ENCODE peak calls at places on chromosomes 5 and 9, in four cellular contexts. One of them, this sample, is unnamed.

GRCh38 chr9:27382989-27383388 is 86.0 kb upstream of the EQTN start:
- DNase-seq in dorsolateral prefrontal cortex: no peak
- DNase-seq in uterus: no peak
- DNase-seq in transverse colon: no peak
- DNase-seq in this sample: no peak

GRCh38 chr5:125607018-125607417 is 816.2 kb upstream of the GRAMD2B start:
- DNase-seq in dorsolateral prefrontal cortex: no peak
- DNase-seq in uterus: no peak
- DNase-seq in transverse colon: no peak
- DNase-seq in this sample: no peak

GRCh38 chr9:129557192-129558036 is 63.5 kb downstream of the C9orf50 start:
- DNase-seq in dorsolateral prefrontal cortex: no peak
- DNase-seq in uterus: no peak
- DNase-seq in transverse colon: no peak
- DNase-seq in this sample: peak

GRCh38 chr5:152503206-152503605 is 98.1 kb upstream of the NMUR2 start:
- DNase-seq in dorsolateral prefrontal cortex: no peak
- DNase-seq in uterus: no peak
- DNase-seq in transverse colon: no peak
- DNase-seq in this sample: no peak

GRCh38 chr5:32144637-32145207 is 29.4 kb downstream of the GOLPH3 start:
- DNase-seq in dorsolateral prefrontal cortex: no peak
- DNase-seq in uterus: no peak
- DNase-seq in transverse colon: no peak
- DNase-seq in this sample: no peak

GRCh38 chr5:154783774-154784460 is 28.7 kb downstream of the LARP1 start:
- DNase-seq in dorsolateral prefrontal cortex: no peak
- DNase-seq in uterus: no peak
- DNase-seq in transverse colon: no peak
- DNase-seq in this sample: no peak

GRCh38 chr5:93622240-93622885 is 39.3 kb downstream of the NR2F1 start:
- DNase-seq in dorsolateral prefrontal cortex: peak
- DNase-seq in uterus: peak
- DNase-seq in transverse colon: no peak
- DNase-seq in this sample: no peak

GRCh38 chr5:135024956-135025729 is 8.9 kb downstream of the PITX1 start:
- DNase-seq in dorsolateral prefrontal cortex: no peak
- DNase-seq in uterus: no peak
- DNase-seq in transverse colon: no peak
- DNase-seq in this sample: no peak

GRCh38 chr9:22279621-22280020 is 167.0 kb upstream of the DMRTA1 start:
- DNase-seq in dorsolateral prefrontal cortex: no peak
- DNase-seq in uterus: no peak
- DNase-seq in transverse colon: no peak
- DNase-seq in this sample: no peak

GRCh38 chr5:3601929-3602712 is 6.5 kb downstream of the IRX1 start:
- DNase-seq in dorsolateral prefrontal cortex: no peak
- DNase-seq in uterus: no peak
- DNase-seq in transverse colon: no peak
- DNase-seq in this sample: no peak

GRCh38 chr5:41416336-41416735 is 94.1 kb downstream of the PLCXD3 start:
- DNase-seq in dorsolateral prefrontal cortex: peak
- DNase-seq in uterus: no peak
- DNase-seq in transverse colon: no peak
- DNase-seq in this sample: no peak

GRCh38 chr5:6889030-6889429 is 175.8 kb downstream of the TENT4A start:
- DNase-seq in dorsolateral prefrontal cortex: no peak
- DNase-seq in uterus: no peak
- DNase-seq in transverse colon: no peak
- DNase-seq in this sample: no peak

GRCh38 chr5:3827624-3828023 is 232.0 kb downstream of the IRX1 start:
- DNase-seq in dorsolateral prefrontal cortex: no peak
- DNase-seq in uterus: no peak
- DNase-seq in transverse colon: no peak
- DNase-seq in this sample: no peak

GRCh38 chr5:105812356-105812755 is 1858.4 kb downstream of the EFNA5 start:
- DNase-seq in dorsolateral prefrontal cortex: no peak
- DNase-seq in uterus: no peak
- DNase-seq in transverse colon: no peak
- DNase-seq in this sample: no peak

GRCh38 chr5:76716456-76717157 is 681 bp downstream of the F2R start:
- DNase-seq in dorsolateral prefrontal cortex: no peak
- DNase-seq in uterus: no peak
- DNase-seq in transverse colon: no peak
- DNase-seq in this sample: no peak

GRCh38 chr5:178130576-178131445 is at the start of gene RMND5B:
- DNase-seq in dorsolateral prefrontal cortex: peak
- DNase-seq in uterus: peak
- DNase-seq in transverse colon: peak
- DNase-seq in this sample: peak

GRCh38 chr5:55517804-55518203 is 17.0 kb downstream of the PLPP1 start:
- DNase-seq in dorsolateral prefrontal cortex: no peak
- DNase-seq in uterus: no peak
- DNase-seq in transverse colon: peak
- DNase-seq in this sample: no peak

GRCh38 chr9:134918646-134919045 is 934 bp upstream of the FCN1 start:
- DNase-seq in dorsolateral prefrontal cortex: no peak
- DNase-seq in uterus: no peak
- DNase-seq in transverse colon: no peak
- DNase-seq in this sample: no peak

GRCh38 chr5:79011219-79011836 is 26.2 kb upstream of the ARSB start:
- DNase-seq in dorsolateral prefrontal cortex: no peak
- DNase-seq in uterus: no peak
- DNase-seq in transverse colon: no peak
- DNase-seq in this sample: no peak

GRCh38 chr9:126705311-126705766 is 91.6 kb downstream of the LMX1B start:
- DNase-seq in dorsolateral prefrontal cortex: peak
- DNase-seq in uterus: peak
- DNase-seq in transverse colon: peak
- DNase-seq in this sample: peak

GRCh38 chr9:17520264-17521058 is 58.4 kb upstream of the SH3GL2 start:
- DNase-seq in dorsolateral prefrontal cortex: no peak
- DNase-seq in uterus: no peak
- DNase-seq in transverse colon: no peak
- DNase-seq in this sample: no peak

GRCh38 chr5:149959406-149960236 is 937 bp upstream of the SLC26A2 start:
- DNase-seq in dorsolateral prefrontal cortex: no peak
- DNase-seq in uterus: no peak
- DNase-seq in transverse colon: no peak
- DNase-seq in this sample: no peak

GRCh38 chr9:36779582-36779981 is 206.9 kb downstream of the MELK start:
- DNase-seq in dorsolateral prefrontal cortex: peak
- DNase-seq in uterus: no peak
- DNase-seq in transverse colon: no peak
- DNase-seq in this sample: no peak

GRCh38 chr5:64505769-64506566 is at the start of gene RGS7BP:
- DNase-seq in dorsolateral prefrontal cortex: peak
- DNase-seq in uterus: peak
- DNase-seq in transverse colon: no peak
- DNase-seq in this sample: peak

GRCh38 chr9:109143881-109144562 is 23.0 kb downstream of the FRRS1L start:
- DNase-seq in dorsolateral prefrontal cortex: no peak
- DNase-seq in uterus: no peak
- DNase-seq in transverse colon: no peak
- DNase-seq in this sample: no peak

GRCh38 chr5:38455797-38456330 is 100.6 kb downstream of the LIFR start:
- DNase-seq in dorsolateral prefrontal cortex: no peak
- DNase-seq in uterus: no peak
- DNase-seq in transverse colon: no peak
- DNase-seq in this sample: no peak

GRCh38 chr9:89362647-89363310 is 44.5 kb downstream of the SECISBP2 start:
- DNase-seq in dorsolateral prefrontal cortex: no peak
- DNase-seq in uterus: no peak
- DNase-seq in transverse colon: no peak
- DNase-seq in this sample: no peak

DNA sequence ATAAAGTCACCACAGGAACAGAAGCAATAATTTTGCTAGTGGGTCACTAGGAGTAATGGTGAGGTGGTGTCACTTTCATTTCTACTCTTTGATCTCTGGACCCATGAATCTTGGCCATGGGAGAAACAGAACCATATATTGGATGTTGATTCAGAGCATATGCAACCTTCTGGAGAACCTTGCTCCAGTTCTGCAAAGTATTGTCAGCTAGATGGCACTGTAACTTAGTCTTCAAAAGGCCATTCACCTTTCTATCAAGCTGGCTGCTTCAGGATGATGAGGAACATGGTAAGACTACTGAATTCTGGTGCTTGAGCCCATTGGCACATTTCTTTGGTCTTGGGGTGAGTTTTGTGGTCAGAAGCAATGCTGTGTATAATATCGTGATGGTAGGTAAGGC is 129.1 kb upstream of the FBN2 start:
- DNase-seq in dorsolateral prefrontal cortex: no peak
- DNase-seq in uterus: no peak
- DNase-seq in transverse colon: no peak
- DNase-seq in this sample: no peak
- TF ChIP-seq CTCF in dorsolateral prefrontal cortex: peak
- TF ChIP-seq CTCF in uterus: no peak
- TF ChIP-seq CTCF in transverse colon: no peak
- TF ChIP-seq CTCF in this sample: no peak

GRCh38 chr9:136703231-136703870 is 9.0 kb upstream of the DIPK1B start:
- DNase-seq in dorsolateral prefrontal cortex: no peak
- DNase-seq in uterus: no peak
- DNase-seq in transverse colon: no peak
- DNase-seq in this sample: no peak

GRCh38 chr9:136701665-136702048 is 10.7 kb upstream of the DIPK1B start:
- DNase-seq in dorsolateral prefrontal cortex: no peak
- DNase-seq in uterus: no peak
- DNase-seq in transverse colon: no peak
- DNase-seq in this sample: no peak

GRCh38 chr9:136698681-136699246 is 11.5 kb upstream of the AGPAT2 start:
- DNase-seq in dorsolateral prefrontal cortex: no peak
- DNase-seq in uterus: no peak
- DNase-seq in transverse colon: no peak
- DNase-seq in this sample: no peak

GRCh38 chr9:136700309-136700708 is 12.1 kb upstream of the DIPK1B start:
- DNase-seq in dorsolateral prefrontal cortex: no peak
- DNase-seq in uterus: no peak
- DNase-seq in transverse colon: no peak
- DNase-seq in this sample: no peak

DNA sequence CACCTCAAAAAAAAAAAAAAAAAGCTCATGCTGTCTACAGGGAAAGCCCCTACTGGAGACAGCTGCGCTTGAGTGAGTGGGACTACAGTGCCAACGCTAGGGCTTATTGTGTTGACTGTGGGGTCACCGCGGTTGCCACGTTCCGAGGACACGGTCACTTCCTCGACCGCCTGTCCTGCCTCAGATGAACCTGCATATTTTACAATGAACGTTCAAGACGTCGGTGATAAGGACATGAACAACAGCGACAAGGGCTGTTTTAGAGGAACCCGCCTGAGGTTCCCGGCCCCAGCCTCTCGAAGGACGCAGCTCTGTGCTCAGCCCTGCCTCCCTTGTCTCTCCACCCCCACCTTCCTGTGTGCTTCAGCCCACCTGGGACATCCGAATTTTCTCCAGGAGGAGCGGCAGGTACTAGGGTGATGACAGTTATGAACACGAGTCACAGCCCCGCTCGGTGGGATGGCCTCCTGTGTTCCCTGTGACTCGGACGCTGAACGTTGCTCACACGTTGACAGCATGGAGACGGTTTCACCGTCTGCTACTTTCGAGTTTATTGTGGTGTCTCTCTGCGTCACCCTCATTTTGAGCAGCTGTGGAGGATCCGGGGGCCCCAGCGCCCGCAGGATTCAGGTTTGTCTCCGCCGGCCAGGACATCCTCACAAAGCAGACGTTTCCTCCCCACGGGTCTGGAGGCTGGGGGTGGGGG is 11.3 kb upstream of the DIPK1B start:
- DNase-seq in dorsolateral prefrontal cortex: no peak
- DNase-seq in uterus: no peak
- DNase-seq in transverse colon: peak
- DNase-seq in this sample: no peak
- H3K4me3 ChIP-seq in dorsolateral prefrontal cortex: no peak
- H3K4me3 ChIP-seq in uterus: no peak
- H3K4me3 ChIP-seq in transverse colon: no peak
- H3K4me3 ChIP-seq in this sample: no peak

GRCh38 chr5:52491829-52492217 is 295.9 kb upstream of the ITGA1 start:
- DNase-seq in dorsolateral prefrontal cortex: no peak
- DNase-seq in uterus: no peak
- DNase-seq in transverse colon: no peak
- DNase-seq in this sample: no peak
- H3K27ac ChIP-seq in dorsolateral prefrontal cortex: no peak
- H3K27ac ChIP-seq in uterus: no peak
- H3K27ac ChIP-seq in transverse colon: no peak
- H3K27ac ChIP-seq in this sample: no peak

DNA sequence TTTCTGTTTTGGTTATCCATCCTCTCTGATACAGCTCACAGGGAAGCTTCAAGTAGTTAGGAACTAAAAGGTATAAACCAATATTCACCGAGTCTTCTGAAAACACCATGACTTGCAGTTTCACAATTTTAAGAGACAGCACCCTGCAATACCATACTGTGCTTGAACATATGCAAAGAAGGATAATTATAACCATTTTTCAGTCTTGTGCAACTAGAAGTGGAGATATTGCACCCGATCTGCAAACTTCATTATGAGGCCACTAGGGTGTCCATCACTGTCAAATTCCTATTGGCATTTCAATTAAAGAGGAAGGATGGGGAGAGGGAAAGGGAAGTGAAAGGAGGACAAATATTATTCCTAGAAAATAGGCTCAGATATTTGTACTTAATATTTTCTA is 32.4 kb upstream of the CEP120 start:
- DNase-seq in dorsolateral prefrontal cortex: no peak
- DNase-seq in uterus: no peak
- DNase-seq in transverse colon: no peak
- DNase-seq in this sample: no peak
- TF ChIP-seq CTCF in dorsolateral prefrontal cortex: no peak
- TF ChIP-seq CTCF in uterus: no peak
- TF ChIP-seq CTCF in transverse colon: no peak
- TF ChIP-seq CTCF in this sample: no peak

DNA sequence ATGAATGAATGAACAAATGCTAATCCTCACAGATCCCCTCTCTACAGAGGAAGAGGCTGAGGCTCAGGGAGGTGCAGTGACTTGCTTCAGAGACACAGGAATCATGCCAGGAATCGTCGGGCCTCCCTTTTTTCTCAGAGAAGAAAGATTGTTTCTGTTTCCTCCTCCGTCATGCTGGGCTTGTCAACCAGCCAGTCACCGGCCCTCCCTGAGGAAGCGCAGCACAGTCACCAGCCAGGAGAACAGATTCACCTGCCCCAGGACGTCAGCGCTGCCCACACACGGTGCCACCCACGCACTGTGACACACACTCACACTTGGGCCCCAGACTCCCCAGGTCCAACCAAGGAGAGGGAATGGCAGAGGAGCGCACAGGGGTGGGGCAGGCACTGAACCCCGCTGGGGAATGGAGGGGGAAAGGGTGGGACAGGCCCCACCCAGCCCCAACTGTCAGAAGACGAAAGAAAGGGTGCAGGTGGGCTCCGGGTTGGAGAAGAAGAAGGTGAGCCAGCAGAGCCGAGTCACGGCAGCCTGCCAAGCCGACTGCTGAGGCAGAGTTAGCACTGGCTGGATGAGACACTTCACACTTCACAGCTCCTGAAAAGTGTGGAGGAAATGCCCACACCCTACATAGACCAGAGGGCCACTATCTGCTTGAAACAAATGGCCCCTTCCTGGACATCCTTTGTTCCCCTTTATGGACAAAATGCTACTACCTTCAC is 13.8 kb upstream of the ERGIC1 start:
- DNase-seq in dorsolateral prefrontal cortex: peak
- DNase-seq in uterus: peak
- DNase-seq in transverse colon: peak
- DNase-seq in this sample: peak
- H3K4me3 ChIP-seq in dorsolateral prefrontal cortex: no peak
- H3K4me3 ChIP-seq in uterus: no peak
- H3K4me3 ChIP-seq in transverse colon: no peak
- H3K4me3 ChIP-seq in this sample: no peak